ENCODE peak calls at places on chromosomes 6 and 20, in four cellular contexts. W is GM12878; S is pancreas; K is stimulated activated CD4-positive, alpha-beta T cell treated with anti-CD3 and anti-CD28 coated beads, Interleukin-15, amount 100 ng/mL, for 1 hour. H is an unnamed sample.

GRCh38 chr6:25481267-25481666 is 170.7 kb upstream of the SCGN start:
- DNase-seq in K (no peak), W (no peak), S (no peak), H (no peak)

GRCh38 chr6:121506761-121507754 is 71.6 kb downstream of the GJA1 start:
- DNase-seq in S (no peak), K (no peak), W (no peak), H (no peak)

GRCh38 chr6:4487538-4487937 is 288.7 kb upstream of the CDYL start:
- DNase-seq in W (no peak), K (no peak), S (peak; percentile 62), H (no peak)

GRCh38 chr20:53872081-53872541 is 198.3 kb downstream of the BCAS1 start:
- DNase-seq in S (no peak), W (no peak), K (no peak), H (no peak)

GRCh38 chr6:25418463-25419052 is 139.4 kb downstream of the CARMIL1 start:
- DNase-seq in K (no peak), S (no peak), W (no peak), H (no peak)

GRCh38 chr6:146990821-146991798 is 213.1 kb upstream of the STXBP5 start:
- DNase-seq in S (no peak), K (no peak), W (no peak), H (no peak)

GRCh38 chr6:30386166-30386565 is 41.2 kb downstream of the RPP21 start:
- DNase-seq in W (no peak), K (no peak), S (no peak), H (no peak)

GRCh38 chr6:127186889-127187288 is 68.4 kb downstream of the RSPO3 start:
- DNase-seq in W (no peak), K (no peak), S (peak; percentile 37), H (no peak)

GRCh38 chr6:54266400-54266923 is 41.8 kb upstream of the TINAG start:
- DNase-seq in K (no peak), W (no peak), S (no peak), H (no peak)

GRCh38 chr6:34115396-34116314 is 30.2 kb downstream of the GRM4 start:
- DNase-seq in W (no peak), S (no peak), K (no peak), H (no peak)

GRCh38 chr6:158011478-158011920 is 29.8 kb downstream of the SYNJ2 start:
- DNase-seq in S (no peak), K (no peak), W (no peak), H (no peak)

GRCh38 chr6:41522780-41523548 is 23.2 kb upstream of the FOXP4 start:
- DNase-seq in W (no peak), S (no peak), K (no peak), H (no peak)

GRCh38 chr6:95574811-95575210 is 2.5 kb upstream of the MANEA start:
- DNase-seq in K (no peak), S (no peak), W (no peak), H (no peak)

GRCh38 chr6:137808191-137808590 is 58.9 kb upstream of the TNFAIP3 start:
- DNase-seq in S (no peak), K (no peak), W (no peak), H (no peak)

GRCh38 chr6:41209976-41210375 is 9.0 kb upstream of the TREML2 start:
- DNase-seq in K (no peak), W (no peak), S (no peak), H (no peak)

GRCh38 chr20:50286609-50287008 is 96.0 kb downstream of the CEBPB start:
- DNase-seq in W (no peak), K (no peak), S (no peak), H (peak; percentile 36)

GRCh38 chr6:80403365-80403764 is 296.9 kb downstream of the BCKDHB start:
- DNase-seq in W (no peak), K (no peak), S (no peak), H (no peak)

GRCh38 chr20:44759595-44759994 is 13.9 kb downstream of the KCNK15 start:
- DNase-seq in K (no peak), W (no peak), S (no peak), H (no peak)

GRCh38 chr6:6661684-6662083 is 73.2 kb downstream of the LY86 start:
- DNase-seq in K (no peak), S (peak; percentile 46), W (no peak), H (no peak)

GRCh38 chr6:113018351-113019151 is 671.4 kb downstream of the RFPL4B start:
- DNase-seq in W (no peak), S (peak; percentile 7), K (no peak), H (no peak)

GRCh38 chr6:65933390-65933789 is 226.4 kb upstream of the EYS start:
- DNase-seq in S (no peak), K (no peak), W (no peak), H (no peak)

GRCh38 chr6:52574709-52575489 is 2.0 kb downstream of the TRAM2 start:
- DNase-seq in K (peak; percentile 13), W (peak; percentile 36), S (no peak), H (peak; percentile 35)

GRCh38 chr20:48897298-48898044 is 24.0 kb upstream of the ARFGEF2 start:
- DNase-seq in S (no peak), K (no peak), W (no peak), H (no peak)

GRCh38 chr20:63682384-63683139 is 13.9 kb upstream of the TNFRSF6B start:
- DNase-seq in W (no peak), S (no peak), K (no peak), H (no peak)

GRCh38 chr20:46221271-46221670 is 87.0 kb downstream of the CDH22 start:
- DNase-seq in W (no peak), S (no peak), K (no peak), H (no peak)

GRCh38 chr6:135830971-135831370 is 20.5 kb upstream of the PDE7B start:
- DNase-seq in K (no peak), W (no peak), S (no peak), H (no peak)

GRCh38 chr6:139553916-139554315 is 179.5 kb upstream of the CITED2 start:
- DNase-seq in S (no peak), K (no peak), W (no peak), H (no peak)

GRCh38 chr6:38871745-38872568 is 156.8 kb downstream of the DNAH8 start:
- DNase-seq in K (peak; percentile 31), S (peak; percentile 70), W (no peak), H (no peak)

GRCh38 chr6:128465368-128466343 is 54.7 kb downstream of the PTPRK start:
- DNase-seq in K (no peak), W (no peak), S (no peak), H (no peak)

GRCh38 chr6:17281497-17282481 is 628 bp downstream of the RBM24 start:
- DNase-seq in W (no peak), K (no peak), S (peak; percentile 11), H (no peak)

GRCh38 chr20:2421247-2421646 is 40.5 kb downstream of the TGM6 start:
- DNase-seq in K (no peak), S (no peak), W (no peak), H (no peak)

GRCh38 chr6:4965506-4966389 is 38.1 kb downstream of the RPP40 start:
- DNase-seq in S (no peak), W (no peak), K (no peak), H (no peak)

GRCh38 chr6:70375882-70376281 is 37.4 kb upstream of the FAM135A start:
- DNase-seq in W (no peak), S (no peak), K (no peak), H (no peak)